ENCODE peak calls at places on chromosomes 11 and 22, in ten cellular contexts. O is left lung, S is coronary artery, X is lower leg skin, F is transverse colon, A is heart left ventricle, I is cardiac fibroblast, B is heart right ventricle, L is bronchial epithelial cell, D is Peyer's patch. C is an unnamed sample.

GRCh38 chr11:102421262-102421661 is 31.3 kb downstream of the TMEM123 start:
- DNase-seq in X (no peak), F (no peak), A (no peak), B (no peak), D (no peak), L (no peak), O (no peak), S (no peak), I (no peak), C (no peak)

GRCh38 chr11:69770525-69770924 is 4.6 kb downstream of the FGF4 start:
- DNase-seq in X (no peak), A (no peak), F (no peak), D (no peak), O (no peak), S (no peak), B (no peak), I (no peak), L (no peak), C (no peak)

GRCh38 chr22:23193420-23193819 is 13.1 kb downstream of the BCR start:
- DNase-seq in F (no peak), L (no peak), B (no peak), A (no peak), I (no peak), X (no peak), S (no peak), D (no peak), O (no peak), C (no peak)

GRCh38 chr22:24412274-24412673 is 15.1 kb upstream of the ADORA2A start:
- DNase-seq in I (no peak), F (no peak), X (no peak), S (no peak), O (no peak), B (no peak), A (no peak), D (no peak), L (no peak), C (no peak)

GRCh38 chr11:96620464-96621044 is 230.7 kb downstream of the JRKL start:
- DNase-seq in F (no peak), D (no peak), S (no peak), I (peak; percentile 6), B (no peak), A (no peak), O (no peak), X (no peak), L (peak; percentile 21), C (no peak)

GRCh38 chr11:132960679-132961078 is 571.6 kb downstream of the OPCML start:
- DNase-seq in X (no peak), O (no peak), S (no peak), I (no peak), A (no peak), L (no peak), B (no peak), F (no peak), D (no peak), C (no peak)

GRCh38 chr11:78224506-78224905 is 35.8 kb downstream of the USP35 start:
- DNase-seq in I (no peak), A (no peak), L (no peak), D (no peak), O (no peak), X (no peak), B (no peak), F (no peak), S (peak; percentile 31), C (no peak)

GRCh38 chr22:45529966-45530575 is 27.4 kb downstream of the FBLN1 start:
- DNase-seq in L (no peak), B (no peak), I (no peak), D (no peak), F (no peak), O (no peak), X (no peak), S (no peak), A (no peak), C (no peak)

DNA sequence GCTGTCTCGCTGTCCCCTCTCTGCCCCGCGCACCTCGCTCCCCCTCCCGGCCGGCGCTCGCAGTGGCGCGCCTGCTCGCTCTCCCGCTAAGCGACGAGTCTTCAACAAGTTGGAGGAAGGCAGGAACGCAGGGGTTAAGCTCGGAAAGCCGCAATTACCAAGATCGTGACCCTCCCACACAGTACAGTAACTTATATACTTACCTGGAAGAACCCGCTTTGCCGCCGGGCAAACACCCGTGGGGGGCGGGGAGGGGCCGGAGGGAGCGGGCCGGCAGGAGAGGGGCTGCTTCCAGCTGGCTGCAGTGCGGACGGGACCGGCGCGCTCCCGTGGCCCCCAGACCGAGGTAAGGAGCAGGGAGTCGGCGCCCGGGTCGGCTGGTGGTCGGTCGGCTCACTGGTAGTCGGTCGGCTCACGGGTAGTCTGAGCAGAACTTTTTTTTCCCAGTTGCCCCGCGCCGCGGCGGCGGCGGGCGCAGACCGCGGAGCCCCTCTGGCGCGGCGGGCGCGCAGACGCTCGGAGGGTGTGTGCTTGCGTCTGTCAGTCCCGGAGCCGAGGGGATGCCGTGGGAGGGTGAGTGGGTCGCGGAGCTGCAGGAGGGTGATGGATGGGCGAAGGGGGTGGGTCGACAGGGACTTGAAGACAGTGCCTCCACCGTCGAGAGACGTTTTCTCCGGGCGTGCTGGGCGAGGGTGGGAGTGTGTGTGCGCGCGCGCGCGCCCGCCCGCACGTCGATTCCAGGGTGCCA is 101.2 kb upstream of the HSD17B12 start:
- DNase-seq in S (no peak), X (no peak), O (no peak), L (peak; percentile 35), F (no peak), A (no peak), B (no peak), D (no peak), I (peak; percentile 44), C (peak; percentile 78)
- TF ChIP-seq CTCF in S (no peak), X (no peak), O (no peak), L (peak; percentile 42), F (no peak), A (no peak), B (peak; percentile 40), D (no peak), I (peak; percentile 63), C (peak; percentile 25)

GRCh38 chr22:40036591-40037225 is 42.0 kb downstream of the FAM83F start:
- DNase-seq in S (peak; percentile 73), X (no peak), F (peak; percentile 68), O (peak; percentile 50), A (peak; percentile 64), L (peak; percentile 50), B (peak; percentile 51), I (peak; percentile 82), D (peak; percentile 50), C (peak; percentile 81)

GRCh38 chr22:40037320-40037719 is 42.6 kb downstream of the FAM83F start:
- DNase-seq in S (no peak), B (no peak), A (no peak), L (no peak), O (no peak), D (no peak), F (no peak), X (no peak), I (no peak), C (no peak)

GRCh38 chr22:40036126-40036525 is 41.4 kb downstream of the FAM83F start:
- DNase-seq in X (no peak), O (no peak), D (no peak), A (no peak), F (no peak), I (no peak), S (no peak), B (no peak), L (no peak), C (no peak)

GRCh38 chr22:40033586-40034380 is 39.0 kb downstream of the FAM83F start:
- DNase-seq in O (no peak), L (no peak), I (no peak), B (no peak), F (no peak), D (no peak), A (no peak), X (no peak), S (no peak), C (no peak)

GRCh38 chr22:40035351-40035750 is 40.6 kb downstream of the FAM83F start:
- DNase-seq in D (no peak), O (no peak), X (no peak), F (no peak), L (no peak), A (no peak), S (no peak), I (no peak), B (no peak), C (no peak)
- TF ChIP-seq CTCF in D (no peak), O (no peak), X (no peak), F (no peak), L (no peak), A (no peak), S (no peak), I (no peak), B (no peak), C (no peak)

DNA sequence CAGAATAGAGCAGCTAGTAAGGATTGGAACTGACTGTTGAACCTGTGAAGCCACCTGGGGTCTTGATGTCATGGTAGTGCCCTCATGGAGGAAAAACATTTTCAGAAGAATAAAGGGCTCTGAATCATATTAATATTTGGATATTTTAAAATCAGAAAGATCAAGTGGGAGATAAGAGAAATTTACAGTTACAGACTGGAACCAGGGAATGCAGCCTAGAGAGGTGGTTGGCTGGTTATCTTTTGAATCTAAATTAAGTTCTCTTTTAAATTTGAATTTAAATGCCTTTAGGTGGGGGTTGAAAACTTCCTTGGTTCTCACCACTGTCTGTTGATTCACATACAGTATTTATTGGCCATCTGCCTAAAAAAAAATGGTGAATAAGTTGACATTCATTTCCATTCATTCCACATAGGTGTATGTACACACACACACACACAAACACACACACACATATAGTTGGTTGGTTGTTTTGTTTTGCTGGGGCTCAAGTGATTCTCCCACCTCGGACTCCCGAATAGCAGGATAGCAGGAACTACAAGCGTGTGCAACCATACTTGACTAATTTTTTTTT is 35.7 kb upstream of the PTPRJ start:
- DNase-seq in F (no peak), D (no peak), O (no peak), X (no peak), B (no peak), S (no peak), I (peak; percentile 54), L (peak; percentile 57), A (no peak), C (no peak)
- TF ChIP-seq CTCF in F (no peak), D (no peak), O (no peak), X (no peak), B (no peak), S (no peak), I (no peak), L (no peak), A (no peak), C (no peak)

GRCh38 chr11:72762641-72763304 is 10.6 kb upstream of the ARAP1 start:
- DNase-seq in B (no peak), S (no peak), A (no peak), L (no peak), D (no peak), X (no peak), F (no peak), O (no peak), I (no peak), C (no peak)

GRCh38 chr11:72763823-72764222 is 11.6 kb upstream of the ARAP1 start:
- DNase-seq in B (no peak), O (no peak), D (no peak), A (no peak), S (no peak), X (no peak), I (no peak), L (no peak), F (no peak), C (no peak)

GRCh38 chr11:72767203-72768062 is 15.2 kb upstream of the ARAP1 start:
- DNase-seq in B (no peak), L (no peak), S (no peak), F (no peak), I (no peak), D (no peak), X (no peak), O (no peak), A (no peak), C (no peak)

GRCh38 chr11:72766152-72766902 is 14.1 kb upstream of the ARAP1 start:
- DNase-seq in F (no peak), S (no peak), L (no peak), I (no peak), A (no peak), X (no peak), O (no peak), B (no peak), D (no peak), C (no peak)

DNA sequence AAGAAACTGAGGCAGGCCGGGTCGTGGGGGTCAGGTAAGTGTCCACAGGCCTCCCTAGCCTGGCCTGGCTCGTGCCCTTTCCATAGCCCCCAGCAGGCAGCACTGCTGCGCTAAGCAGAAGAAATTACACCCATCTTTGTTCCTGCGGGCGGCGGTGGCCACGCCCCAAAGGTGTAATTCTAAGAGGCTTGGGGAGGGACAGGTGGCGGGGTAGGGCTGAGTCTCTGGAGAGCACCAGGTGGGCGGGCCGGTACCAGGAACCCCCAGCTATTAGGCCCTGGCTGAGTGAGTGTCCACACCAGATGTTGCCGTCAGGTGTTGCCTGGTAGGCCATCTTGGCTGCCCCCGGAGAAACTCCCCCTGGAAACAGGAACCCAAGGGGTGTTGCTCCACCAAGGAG is 12.3 kb upstream of the ARAP1 start:
- DNase-seq in L (peak; percentile 37), D (no peak), A (no peak), S (no peak), I (no peak), F (peak; percentile 80), O (peak; percentile 70), X (no peak), B (no peak), C (no peak)
- TF ChIP-seq CTCF in L (peak; percentile 39), D (peak; percentile 61), A (no peak), S (no peak), I (no peak), F (peak; percentile 62), O (no peak), X (no peak), B (no peak), C (no peak)